ENCODE peak calls at places on chromosomes 16 and 17, in four cellular contexts. W is K562, D is HepG2, P is GM12878. R is an unnamed sample.

GRCh38 chr16:27259710-27260109 is 8.9 kb downstream of the NSMCE1 start:
- DNase-seq in W (no peak), D (no peak), P (no peak), R (no peak)

GRCh38 chr17:38727661-38728220 is 2.4 kb upstream of the CISD3 start:
- DNase-seq in W (no peak), D (no peak), P (no peak), R (no peak)

GRCh38 chr16:79171504-79172240 is 428.9 kb downstream of the MAF start:
- DNase-seq in W (no peak), D (no peak), P (no peak), R (no peak)

GRCh38 chr16:19135896-19136438 is 22.2 kb downstream of the ITPRIPL2 start:
- DNase-seq in W (peak), D (no peak), P (no peak), R (no peak)

GRCh38 chr17:17420035-17420434 is 56.8 kb upstream of the MED9 start:
- DNase-seq in W (no peak), D (no peak), P (no peak), R (no peak)

GRCh38 chr17:43906951-43907424 is 348 bp downstream of the MPP2 start:
- DNase-seq in W (no peak), D (no peak), P (no peak), R (peak)

GRCh38 chr16:48244863-48245195 is 729 bp downstream of the LONP2 start:
- DNase-seq in W (no peak), D (no peak), P (no peak), R (no peak)

GRCh38 chr17:27530791-27531391 is 74.6 kb downstream of the KSR1 start:
- DNase-seq in W (no peak), D (peak), P (no peak), R (no peak)

GRCh38 chr16:79172306-79172705 is 428.2 kb downstream of the MAF start:
- DNase-seq in W (no peak), D (no peak), P (no peak), R (no peak)

GRCh38 chr16:62035115-62036092 is 834 bp downstream of the CDH8 start:
- DNase-seq in W (no peak), D (no peak), P (no peak), R (peak)

GRCh38 chr17:4710693-4711634 is 532 bp downstream of the ARRB2 start:
- DNase-seq in W (no peak), D (no peak), P (no peak), R (peak)

GRCh38 chr17:55187371-55187770 is 77.4 kb upstream of the HLF start:
- DNase-seq in W (no peak), D (no peak), P (no peak), R (no peak)

GRCh38 chr17:76444518-76445311 is 8.2 kb downstream of the UBE2O start:
- DNase-seq in W (peak), D (no peak), P (no peak), R (no peak)

GRCh38 chr16:85134794-85135153 is 22.5 kb upstream of the CIBAR2 start:
- DNase-seq in W (peak), D (no peak), P (no peak), R (no peak)

GRCh38 chr16:88382491-88383400 is at the start of gene ZNF469:
- DNase-seq in W (no peak), D (no peak), P (no peak), R (peak)

DNA sequence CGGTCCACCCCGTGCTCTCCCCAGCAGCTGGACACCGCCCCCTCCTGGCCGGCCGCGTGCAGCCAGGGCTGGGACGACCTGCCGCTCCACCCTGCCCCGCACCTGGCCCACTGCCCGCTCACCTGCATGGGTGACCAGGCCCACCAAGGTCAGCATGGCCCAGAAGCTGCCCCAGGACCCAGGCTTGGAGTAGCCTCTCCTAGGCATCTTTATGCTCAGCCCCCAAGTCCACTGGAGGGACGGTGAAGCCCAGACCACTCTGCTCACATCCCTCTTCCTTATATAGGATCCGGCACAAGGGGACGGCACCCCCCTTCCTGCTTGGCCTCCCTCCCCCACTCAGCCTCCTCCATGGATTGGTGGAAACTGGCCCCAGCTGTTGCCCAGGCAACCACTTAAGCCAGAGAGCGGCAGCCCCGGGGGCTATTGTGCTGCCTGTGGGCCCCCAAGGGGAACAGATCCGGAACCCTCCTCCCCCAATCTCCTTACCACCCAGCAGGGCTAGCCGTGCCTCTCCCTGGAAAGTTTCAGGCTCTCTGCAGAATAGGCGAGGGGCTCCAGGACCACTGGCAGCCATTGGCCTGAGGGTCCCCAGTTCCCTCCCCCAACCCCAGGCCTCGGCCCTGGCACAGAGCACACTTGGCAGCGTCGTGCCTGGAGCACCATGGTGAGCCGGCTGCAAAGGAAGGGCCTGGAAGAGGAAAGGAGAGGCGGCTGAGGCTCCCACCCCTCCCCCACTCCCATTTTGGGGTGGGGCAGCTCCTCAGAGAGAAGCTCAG is at the start of gene BTBD17:
- DNase-seq in W (peak), D (peak), P (no peak), R (peak)
- TF ChIP-seq NR2C2 in W (no peak), D (no peak), P (no peak), R (no peak)

GRCh38 chr16:56226840-56227525 is 35.7 kb downstream of the GNAO1 start:
- DNase-seq in W (no peak), D (no peak), P (no peak), R (no peak)
- TF ChIP-seq NR2C2 in W (no peak), D (no peak), P (no peak), R (no peak)

DNA sequence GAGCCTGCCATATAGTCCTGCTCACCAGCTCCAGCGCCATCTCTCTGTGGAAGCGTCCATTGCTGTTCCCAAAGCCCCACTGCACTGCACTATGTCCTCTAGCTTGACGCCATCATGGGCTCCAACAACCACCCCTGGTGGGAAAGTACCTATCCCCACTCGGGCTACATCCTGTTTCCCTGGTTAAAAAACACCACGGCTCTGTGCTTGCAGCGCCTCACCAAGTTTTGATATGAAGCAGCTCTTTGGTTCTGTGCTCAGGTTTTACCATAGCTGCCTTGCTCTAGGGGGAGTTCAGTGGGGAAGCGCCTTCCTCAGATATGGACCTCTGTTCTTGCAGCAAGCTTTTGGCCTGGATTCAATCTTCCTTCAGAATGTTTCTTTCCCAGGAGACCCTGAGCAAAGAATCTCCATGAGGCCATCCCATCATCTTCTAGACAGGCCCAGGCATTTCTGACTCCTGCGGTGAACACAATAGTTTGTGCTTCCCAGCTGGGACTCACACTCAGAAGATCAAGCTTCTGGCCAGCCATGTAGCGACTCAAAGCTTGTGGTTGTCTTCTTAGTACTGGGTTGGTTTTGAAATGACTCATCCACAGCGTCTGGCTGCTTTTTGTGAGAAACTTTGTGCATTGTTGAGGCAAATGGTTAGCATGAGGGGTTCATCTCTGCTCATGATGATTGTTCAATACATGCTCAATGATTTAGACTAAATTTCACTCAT is 39.5 kb downstream of the DYNLRB2 start:
- DNase-seq in W (no peak), D (no peak), P (peak), R (no peak)
- TF ChIP-seq NR2C2 in W (no peak), D (no peak), P (no peak), R (no peak)

DNA sequence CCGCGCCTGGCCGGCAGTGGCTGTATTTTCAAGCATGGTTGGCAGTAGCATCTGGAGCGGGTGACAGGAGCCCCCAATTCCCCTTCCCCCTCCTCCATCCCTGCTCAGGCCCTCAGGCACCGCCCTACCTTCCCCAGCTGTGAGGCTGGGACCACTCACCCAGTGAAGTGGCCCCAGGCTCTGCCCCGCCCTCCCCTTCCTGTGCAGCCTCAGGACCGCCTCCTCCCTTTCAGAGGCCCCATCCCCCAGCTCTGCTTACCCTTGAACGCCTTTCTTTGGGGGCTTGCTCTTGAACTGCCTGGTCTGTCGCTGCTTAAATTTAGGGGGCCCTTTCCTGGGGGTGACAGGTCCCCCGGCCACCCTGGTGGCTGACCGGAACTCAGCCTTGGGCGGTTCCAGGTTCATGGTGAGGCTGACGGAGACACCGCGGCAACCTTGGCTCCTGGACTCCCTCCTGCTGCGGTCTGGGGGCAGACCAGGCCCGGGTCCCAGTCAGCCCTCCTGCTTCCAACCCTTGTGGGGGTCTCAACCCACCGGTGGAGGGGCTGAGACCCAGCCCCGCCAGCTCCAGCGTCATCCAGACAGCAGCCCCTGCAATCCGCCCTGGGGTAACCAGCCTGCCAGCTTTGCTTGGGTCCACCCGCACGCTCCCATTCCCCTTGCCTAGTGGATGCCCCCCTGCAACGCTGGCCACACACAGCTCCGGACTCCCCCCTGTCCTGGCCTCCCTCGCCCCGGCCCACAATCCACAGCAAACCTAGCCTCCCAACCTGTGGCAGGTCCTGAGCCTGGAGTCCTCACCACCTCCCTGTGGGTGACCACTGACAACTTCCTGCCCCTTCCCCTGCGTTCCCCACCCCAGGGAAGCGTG is 3.2 kb downstream of the PDE6G start:
- DNase-seq in W (no peak), D (no peak), P (no peak), R (peak)
- TF ChIP-seq NR2C2 in W (no peak), D (no peak), P (no peak), R (no peak)

GRCh38 chr17:797236-797635 is 15.1 kb downstream of the MRM3 start:
- DNase-seq in W (no peak), D (no peak), P (no peak), R (no peak)

GRCh38 chr17:795721-796120 is 13.6 kb downstream of the MRM3 start:
- DNase-seq in W (no peak), D (no peak), P (no peak), R (no peak)

GRCh38 chr17:795276-795675 is 13.1 kb downstream of the MRM3 start:
- DNase-seq in W (no peak), D (no peak), P (no peak), R (no peak)

GRCh38 chr17:796609-797008 is 14.5 kb downstream of the MRM3 start:
- DNase-seq in W (no peak), D (no peak), P (no peak), R (no peak)

DNA sequence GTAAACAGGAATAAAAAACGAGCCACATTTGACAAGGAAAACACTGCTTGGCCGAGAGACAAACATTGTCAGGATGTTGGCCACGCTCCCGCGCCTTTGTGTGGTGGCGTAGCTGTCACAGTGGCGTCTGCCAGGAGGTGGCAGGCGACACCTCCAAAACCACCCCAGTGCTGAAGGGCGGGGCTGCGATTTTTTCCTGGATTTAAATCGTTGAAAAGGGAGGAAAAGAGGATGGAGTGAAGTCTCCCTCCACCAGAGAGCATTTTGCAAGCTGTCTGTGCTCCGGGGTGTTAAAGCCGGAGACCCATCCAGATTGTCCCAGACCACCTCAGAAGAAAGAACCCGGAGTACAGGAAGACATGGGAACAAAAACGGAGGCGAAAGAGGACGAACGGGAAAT is 12.7 kb downstream of the MRM3 start:
- DNase-seq in W (peak), D (peak), P (no peak), R (peak)
- TF ChIP-seq NR2C2 in W (no peak), D (no peak), P (no peak), R (no peak)

GRCh38 chr17:37365589-37365988 is 10.2 kb upstream of the C17orf78 start:
- DNase-seq in W (no peak), D (no peak), P (no peak), R (no peak)

GRCh38 chr17:37373530-37374159 is 2.1 kb upstream of the C17orf78 start:
- DNase-seq in W (peak), D (peak), P (no peak), R (peak)

DNA sequence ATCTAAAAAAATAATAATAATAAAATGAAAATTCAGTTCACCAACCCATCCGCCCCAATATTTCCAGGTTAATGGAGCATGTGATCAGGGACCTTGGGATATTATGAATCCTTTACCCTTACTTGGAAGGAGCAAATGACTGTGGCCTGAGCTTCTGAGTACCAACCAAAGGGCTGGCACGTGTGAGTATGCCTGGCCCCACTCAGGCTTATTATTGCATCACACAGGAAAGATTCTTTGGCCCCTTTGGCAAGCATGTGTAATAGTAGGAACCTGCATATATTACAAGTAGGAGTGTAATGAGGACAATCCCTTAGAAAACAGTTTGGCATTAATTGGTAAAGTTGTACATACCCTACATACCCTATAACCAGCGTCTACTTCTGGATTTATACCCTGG is 7.2 kb upstream of the C17orf78 start:
- DNase-seq in W (no peak), D (no peak), P (no peak), R (no peak)
- TF ChIP-seq NR2C2 in W (no peak), D (no peak), P (no peak), R (no peak)

GRCh38 chr16:58417035-58417434 is 24.8 kb downstream of the GINS3 start:
- DNase-seq in W (no peak), D (no peak), P (no peak), R (no peak)

GRCh38 chr16:58417600-58417999 is 25.3 kb downstream of the GINS3 start:
- DNase-seq in W (no peak), D (no peak), P (no peak), R (no peak)

GRCh38 chr16:58418601-58419000 is 26.3 kb downstream of the GINS3 start:
- DNase-seq in W (peak), D (no peak), P (no peak), R (no peak)

GRCh38 chr16:58419241-58420012 is 27.2 kb downstream of the GINS3 start:
- DNase-seq in W (no peak), D (no peak), P (no peak), R (no peak)

GRCh38 chr16:58418026-58418425 is 25.8 kb downstream of the GINS3 start:
- DNase-seq in W (no peak), D (no peak), P (no peak), R (no peak)
- TF ChIP-seq NR2C2 in W (no peak), D (no peak), P (no peak), R (no peak)

GRCh38 chr17:15051913-15052312 is 213.2 kb downstream of the PMP22 start:
- DNase-seq in W (no peak), D (no peak), P (no peak), R (no peak)

GRCh38 chr17:15048933-15049539 is 216.1 kb downstream of the PMP22 start:
- DNase-seq in W (no peak), D (no peak), P (no peak), R (no peak)

DNA sequence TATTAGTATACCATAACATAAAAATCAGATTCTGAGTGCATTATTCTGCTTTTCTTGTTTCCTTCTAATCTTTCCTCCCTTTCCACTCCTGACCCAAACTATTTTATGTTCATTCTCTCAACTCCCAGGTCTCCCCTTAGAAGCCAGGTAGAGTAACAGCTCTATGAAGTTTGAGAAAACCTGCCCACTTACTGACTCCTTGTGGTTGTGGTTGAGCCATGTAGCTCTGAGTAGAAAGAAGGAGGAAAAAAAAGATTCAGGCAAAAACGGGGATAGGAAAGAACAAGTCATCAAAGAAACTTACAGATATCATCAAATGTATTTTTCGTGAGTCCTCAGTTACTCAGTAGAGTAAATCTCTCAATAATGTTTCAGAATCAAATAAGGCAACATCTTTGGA is 216.7 kb downstream of the PMP22 start:
- DNase-seq in W (no peak), D (no peak), P (no peak), R (no peak)
- TF ChIP-seq NR2C2 in W (no peak), D (no peak), P (no peak), R (no peak)